ENCODE peak calls at places on chromosomes 16 and 17, in four cellular contexts. Y, J, X and T are unnamed samples.

GRCh38 chr16:67248401-67249177 is at the start of gene SLC9A5:
- DNase-seq in X (no peak), J (no peak), Y (no peak), T (no peak)

GRCh38 chr16:19595043-19595767 is 39.7 kb downstream of the VPS35L start:
- DNase-seq in X (no peak), Y (no peak), J (peak), T (no peak)

GRCh38 chr16:13969711-13970110 is 49.8 kb downstream of the ERCC4 start:
- DNase-seq in Y (no peak), X (no peak), J (no peak), T (no peak)

GRCh38 chr17:58250344-58251011 is 12.1 kb downstream of the LPO start:
- DNase-seq in J (no peak), Y (no peak), X (no peak), T (no peak)

GRCh38 chr17:57541472-57542394 is 203.4 kb downstream of the CCDC182 start:
- DNase-seq in X (no peak), Y (no peak), J (no peak), T (no peak)

GRCh38 chr17:43791589-43791988 is 11.4 kb downstream of the CFAP97D1 start:
- DNase-seq in J (no peak), X (no peak), Y (no peak), T (peak)

GRCh38 chr17:41547921-41548843 is 20.1 kb upstream of the KRT19 start:
- DNase-seq in J (peak), X (peak), Y (peak), T (peak)

GRCh38 chr16:85330694-85331188 is 218.5 kb upstream of the CIBAR2 start:
- DNase-seq in J (no peak), X (no peak), Y (no peak), T (peak)

GRCh38 chr17:37791434-37791833 is 46.6 kb upstream of the HNF1B start:
- DNase-seq in Y (no peak), J (no peak), X (peak), T (peak)

GRCh38 chr17:58488428-58488890 is 251 bp upstream of the HSF5 start:
- DNase-seq in J (no peak), Y (no peak), X (no peak), T (no peak)

GRCh38 chr17:55735784-55736405 is 13.2 kb upstream of the TMEM100 start:
- DNase-seq in J (no peak), X (no peak), Y (no peak), T (peak)

GRCh38 chr16:8718753-8719386 is 44.5 kb downstream of the ABAT start:
- DNase-seq in X (no peak), Y (no peak), J (no peak), T (no peak)

GRCh38 chr17:64491034-64491860 is 5.6 kb downstream of the POLG2 start:
- DNase-seq in J (peak), Y (no peak), X (no peak), T (no peak)

GRCh38 chr17:73029941-73030340 is 62.5 kb downstream of the SLC39A11 start:
- DNase-seq in J (no peak), Y (no peak), X (no peak), T (no peak)

GRCh38 chr17:78970834-78971763 is 8.6 kb downstream of the LGALS3BP start:
- DNase-seq in J (peak), X (peak), Y (peak), T (peak)

GRCh38 chr17:4394208-4395110 is 28.0 kb upstream of the UBE2G1 start:
- DNase-seq in J (no peak), Y (no peak), X (no peak), T (peak)

GRCh38 chr17:5899496-5900195 is 170.5 kb upstream of the WSCD1 start:
- DNase-seq in J (no peak), X (no peak), Y (no peak), T (no peak)

GRCh38 chr16:20317117-20317516 is 10.2 kb downstream of the GP2 start:
- DNase-seq in X (no peak), Y (no peak), J (no peak), T (no peak)